ENCODE peak calls at places on chromosomes 6 and 20, in five cellular contexts. E is coronary artery, I is chondrocyte, B is neural progenitor cell, Q is mucosa of descending colon. K is an unnamed sample.

GRCh38 chr6:12751694-12752304 is 35.2 kb downstream of the PHACTR1 start:
- DNase-seq in E (no peak), I (no peak), B (peak), Q (peak), K (peak)

GRCh38 chr6:126170433-126170832 is 169.5 kb upstream of the CENPW start:
- DNase-seq in E (no peak), I (no peak), B (no peak), Q (peak), K (no peak)

GRCh38 chr20:19693508-19693907 is 64.5 kb upstream of the RIN2 start:
- DNase-seq in E (no peak), I (no peak), B (no peak), Q (no peak), K (no peak)

GRCh38 chr6:141488466-141488865 is 644.3 kb upstream of the GJE1 start:
- DNase-seq in E (no peak), I (no peak), B (no peak), Q (no peak), K (peak)

GRCh38 chr6:6834356-6835342 is 246.1 kb downstream of the LY86 start:
- DNase-seq in E (no peak), I (no peak), B (no peak), Q (no peak), K (no peak)

GRCh38 chr6:89468998-89469397 is 36.0 kb downstream of the ANKRD6 start:
- DNase-seq in E (no peak), I (no peak), B (no peak), Q (no peak), K (no peak)

GRCh38 chr6:93407186-93407585 is 12.2 kb downstream of the EPHA7 start:
- DNase-seq in E (no peak), I (no peak), B (no peak), Q (no peak), K (no peak)

GRCh38 chr20:47558699-47559098 is 57.0 kb downstream of the NCOA3 start:
- DNase-seq in E (no peak), I (no peak), B (no peak), Q (no peak), K (no peak)

GRCh38 chr6:144181639-144182038 is 31.3 kb downstream of the STX11 start:
- DNase-seq in E (no peak), I (no peak), B (no peak), Q (no peak), K (no peak)

GRCh38 chr6:133893324-133893692 is 4.4 kb downstream of the TCF21 start:
- DNase-seq in E (no peak), I (no peak), B (no peak), Q (no peak), K (no peak)

GRCh38 chr6:139409026-139409425 is 34.6 kb upstream of the CITED2 start:
- DNase-seq in E (no peak), I (no peak), B (no peak), Q (no peak), K (no peak)

GRCh38 chr20:53891306-53891894 is 179.0 kb downstream of the BCAS1 start:
- DNase-seq in E (no peak), I (no peak), B (no peak), Q (no peak), K (no peak)

GRCh38 chr6:170316071-170316470 is 9.5 kb downstream of the FAM120B start:
- DNase-seq in E (no peak), I (no peak), B (no peak), Q (no peak), K (no peak)

GRCh38 chr20:45583502-45583901 is 4.4 kb upstream of the WFDC8 start:
- DNase-seq in E (no peak), I (no peak), B (peak), Q (no peak), K (no peak)

GRCh38 chr6:108746411-108746810 is 101.8 kb upstream of the ARMC2 start:
- DNase-seq in E (no peak), I (no peak), B (no peak), Q (no peak), K (no peak)
- TF ChIP-seq CTCF in E (no peak), I (no peak), B (no peak), Q (no peak), K (no peak)

GRCh38 chr20:39893013-39893685 is 795.9 kb downstream of the MAFB start:
- DNase-seq in E (no peak), I (no peak), B (no peak), Q (no peak), K (no peak)
- TF ChIP-seq CTCF in E (no peak), I (peak), B (peak), Q (no peak), K (no peak)

DNA sequence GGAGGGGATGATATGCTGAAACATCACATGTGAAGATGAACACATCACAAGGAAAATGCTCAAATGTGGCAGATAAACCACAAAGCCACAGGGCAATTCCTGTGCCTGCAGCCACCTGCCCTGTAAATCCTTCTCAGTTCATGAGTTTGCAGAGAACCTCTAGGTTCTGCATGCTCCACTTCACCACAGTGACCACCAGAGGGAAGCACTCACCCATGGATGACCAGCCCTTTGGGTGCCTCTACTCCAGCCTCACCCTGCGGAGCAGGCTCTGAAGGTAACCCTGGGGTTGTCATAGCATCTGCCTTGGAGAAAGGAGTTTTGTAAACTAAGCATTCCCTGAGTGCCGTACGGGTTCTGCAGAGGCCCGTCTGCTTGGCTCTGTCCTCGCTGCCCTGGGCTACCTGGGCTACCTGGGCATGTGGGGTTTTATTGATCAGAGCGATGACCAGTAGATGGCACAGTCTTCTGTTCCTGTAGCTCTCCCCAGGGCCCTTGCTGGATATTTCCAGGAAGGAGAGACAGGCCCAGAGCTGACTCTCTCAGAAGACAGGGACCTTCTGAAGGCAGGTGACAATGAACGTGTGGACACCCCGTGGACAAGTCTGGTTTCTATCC is 31.7 kb upstream of the CST1 start:
- DNase-seq in E (no peak), I (no peak), B (peak), Q (peak), K (peak)
- TF ChIP-seq CTCF in E (no peak), I (peak), B (peak), Q (peak), K (peak)

GRCh38 chr20:35049776-35050352 is 42.7 kb downstream of the TRPC4AP start:
- DNase-seq in E (no peak), I (no peak), B (no peak), Q (no peak), K (no peak)
- TF ChIP-seq CTCF in E (no peak), I (peak), B (no peak), Q (no peak), K (no peak)

DNA sequence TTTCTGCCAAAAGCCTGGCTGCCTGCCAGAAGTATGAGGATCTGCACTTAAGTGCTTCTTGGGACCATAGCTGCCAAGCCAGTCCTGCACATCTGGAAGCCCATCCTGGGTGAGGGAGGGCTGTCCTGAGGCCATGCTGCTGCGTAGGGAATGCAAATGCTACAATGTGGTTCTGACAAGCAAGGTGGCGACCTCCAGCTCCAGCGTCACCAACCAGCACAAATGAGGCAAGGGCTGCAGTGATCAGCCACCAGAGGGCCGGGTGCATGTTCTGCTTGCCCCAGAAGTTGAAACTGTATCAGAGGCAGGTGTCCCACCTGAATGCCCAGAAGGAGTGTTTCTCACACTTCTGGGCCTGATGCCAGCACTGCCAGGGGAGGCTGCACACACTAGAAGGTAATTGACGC is 99.1 kb upstream of the KCNQ5 start:
- DNase-seq in E (no peak), I (no peak), B (peak), Q (no peak), K (peak)
- TF ChIP-seq CTCF in E (no peak), I (no peak), B (peak), Q (no peak), K (no peak)

GRCh38 chr6:65638047-65638831 is 68.8 kb downstream of the EYS start:
- DNase-seq in E (no peak), I (peak), B (peak), Q (peak), K (no peak)
- TF ChIP-seq CTCF in E (no peak), I (no peak), B (peak), Q (peak), K (no peak)

DNA sequence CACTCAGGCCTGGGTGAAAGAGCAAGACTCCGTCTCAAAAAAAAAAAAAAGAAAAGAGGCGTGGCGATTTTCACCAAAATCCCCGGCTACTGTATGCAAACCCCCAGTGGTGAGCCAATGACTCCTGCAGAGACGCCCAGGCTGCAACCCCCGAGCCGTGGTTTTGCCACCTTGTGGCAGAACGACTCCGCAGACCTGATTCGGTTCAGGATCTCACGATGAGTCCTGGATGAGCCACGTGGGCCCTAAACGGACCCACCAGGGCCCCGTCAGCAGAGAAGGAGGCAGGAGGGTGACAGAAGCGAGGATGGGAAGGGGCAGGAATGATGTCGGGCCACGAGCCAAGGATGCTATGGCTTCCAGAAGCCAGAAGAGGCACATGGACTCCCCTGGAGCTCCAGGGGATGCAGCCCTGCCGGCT is 42.5 kb downstream of the SLC2A4RG start:
- DNase-seq in E (no peak), I (no peak), B (no peak), Q (no peak), K (no peak)
- TF ChIP-seq CTCF in E (no peak), I (no peak), B (no peak), Q (no peak), K (no peak)

GRCh38 chr20:36507746-36508145 is 33.6 kb upstream of the MYL9 start:
- DNase-seq in E (no peak), I (no peak), B (no peak), Q (no peak), K (no peak)

GRCh38 chr20:36501367-36502006 is 39.8 kb upstream of the MYL9 start:
- DNase-seq in E (no peak), I (no peak), B (no peak), Q (no peak), K (peak)

GRCh38 chr20:36504295-36504694 is 37.0 kb upstream of the MYL9 start:
- DNase-seq in E (no peak), I (no peak), B (no peak), Q (no peak), K (no peak)

GRCh38 chr20:36506253-36506652 is 35.1 kb upstream of the MYL9 start:
- DNase-seq in E (no peak), I (no peak), B (no peak), Q (no peak), K (no peak)
- TF ChIP-seq CTCF in E (no peak), I (peak), B (no peak), Q (no peak), K (peak)

GRCh38 chr20:43514062-43514971 is 6.8 kb downstream of the L3MBTL1 start:
- DNase-seq in E (peak), I (peak), B (peak), Q (peak), K (peak)
- TF ChIP-seq CTCF in E (no peak), I (peak), B (peak), Q (no peak), K (peak)

DNA sequence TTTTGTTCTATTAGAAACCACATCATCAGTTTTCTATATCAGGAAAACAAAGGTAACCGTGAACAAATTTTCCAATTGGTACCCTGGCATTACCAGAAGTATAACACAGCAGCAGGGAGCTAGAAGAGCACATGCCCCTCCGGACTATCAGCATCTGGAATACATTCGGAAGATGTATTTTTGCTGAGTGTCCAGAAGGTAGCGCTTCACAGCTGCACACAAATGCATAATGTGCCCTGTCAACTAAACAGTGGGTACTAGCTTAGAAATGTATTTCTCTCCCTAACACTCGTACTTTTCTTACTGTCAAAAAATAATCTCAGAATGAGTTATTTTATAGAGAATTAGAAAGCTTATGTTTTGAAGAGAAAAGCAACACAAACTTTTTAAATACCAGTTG is 77.6 kb downstream of the HUS1B start:
- DNase-seq in E (no peak), I (no peak), B (no peak), Q (no peak), K (no peak)
- TF ChIP-seq CTCF in E (no peak), I (peak), B (peak), Q (no peak), K (no peak)

K was measured in GM10248.